ENCODE peak calls at places on chromosomes 5 and 9, in ten cellular contexts. H is CD8-positive, alpha-beta T cell; M is IMR-90; E is uterus; T is kidney epithelial cell; Q is dorsolateral prefrontal cortex; R is mucosa of descending colon; F is mammary epithelial cell; X is neural progenitor cell; U is heart right ventricle. O is an unnamed sample.

GRCh38 chr5:115952579-115952978 is 9.7 kb upstream of the LVRN start:
- DNase-seq in U (no peak), T (no peak), R (no peak), E (no peak), H (no peak), F (no peak), Q (no peak), M (no peak), X (no peak), O (no peak)

GRCh38 chr5:150272531-150272930 is 17.0 kb downstream of the CAMK2A start:
- DNase-seq in H (no peak), E (no peak), R (no peak), Q (no peak), T (no peak), F (peak), M (peak), U (no peak), X (peak), O (peak)

GRCh38 chr5:179422840-179423523 is 77.7 kb upstream of the ADAMTS2 start:
- DNase-seq in F (no peak), X (no peak), U (no peak), E (no peak), H (no peak), Q (no peak), M (no peak), R (no peak), T (no peak), O (no peak)

GRCh38 chr5:43121565-43122484 is 1.1 kb downstream of the ZNF131 start:
- DNase-seq in R (no peak), E (no peak), T (peak), U (no peak), Q (no peak), X (no peak), H (no peak), M (peak), F (peak), O (no peak)

GRCh38 chr9:136342191-136343120 is 15.1 kb downstream of the GPSM1 start:
- DNase-seq in X (peak), U (peak), M (peak), E (peak), T (no peak), H (peak), F (peak), Q (peak), R (peak), O (peak)

GRCh38 chr5:103340717-103341397 is 82.3 kb downstream of the MACIR start:
- DNase-seq in T (no peak), Q (no peak), R (no peak), F (no peak), U (no peak), M (peak), E (no peak), X (no peak), H (no peak), O (no peak)

GRCh38 chr5:19734706-19735240 is 253.2 kb downstream of the CDH18 start:
- DNase-seq in X (no peak), T (no peak), Q (no peak), H (no peak), U (no peak), M (no peak), E (no peak), R (no peak), F (peak), O (no peak)

GRCh38 chr5:60703944-60704343 is 4.0 kb upstream of the DEPDC1B start:
- DNase-seq in Q (no peak), F (no peak), U (no peak), H (no peak), X (no peak), T (no peak), M (no peak), E (no peak), R (no peak), O (no peak)

GRCh38 chr5:123157797-123158528 is 68.9 kb downstream of the PRDM6 start:
- DNase-seq in X (no peak), F (peak), M (peak), Q (no peak), T (no peak), H (no peak), R (no peak), U (no peak), E (no peak), O (peak)

GRCh38 chr9:76730795-76731194 is 33.4 kb upstream of the PCA3 start:
- DNase-seq in H (no peak), Q (no peak), M (no peak), F (no peak), T (no peak), U (no peak), R (no peak), X (no peak), E (no peak), O (no peak)

GRCh38 chr5:114101153-114101552 is 260.7 kb upstream of the KCNN2 start:
- DNase-seq in Q (no peak), E (no peak), M (peak), T (no peak), X (peak), F (peak), H (no peak), R (no peak), U (no peak), O (peak)

GRCh38 chr5:151128817-151129216 is 28.8 kb downstream of the ANXA6 start:
- DNase-seq in Q (no peak), R (no peak), E (no peak), M (no peak), U (no peak), X (no peak), F (no peak), T (no peak), H (no peak), O (no peak)

DNA sequence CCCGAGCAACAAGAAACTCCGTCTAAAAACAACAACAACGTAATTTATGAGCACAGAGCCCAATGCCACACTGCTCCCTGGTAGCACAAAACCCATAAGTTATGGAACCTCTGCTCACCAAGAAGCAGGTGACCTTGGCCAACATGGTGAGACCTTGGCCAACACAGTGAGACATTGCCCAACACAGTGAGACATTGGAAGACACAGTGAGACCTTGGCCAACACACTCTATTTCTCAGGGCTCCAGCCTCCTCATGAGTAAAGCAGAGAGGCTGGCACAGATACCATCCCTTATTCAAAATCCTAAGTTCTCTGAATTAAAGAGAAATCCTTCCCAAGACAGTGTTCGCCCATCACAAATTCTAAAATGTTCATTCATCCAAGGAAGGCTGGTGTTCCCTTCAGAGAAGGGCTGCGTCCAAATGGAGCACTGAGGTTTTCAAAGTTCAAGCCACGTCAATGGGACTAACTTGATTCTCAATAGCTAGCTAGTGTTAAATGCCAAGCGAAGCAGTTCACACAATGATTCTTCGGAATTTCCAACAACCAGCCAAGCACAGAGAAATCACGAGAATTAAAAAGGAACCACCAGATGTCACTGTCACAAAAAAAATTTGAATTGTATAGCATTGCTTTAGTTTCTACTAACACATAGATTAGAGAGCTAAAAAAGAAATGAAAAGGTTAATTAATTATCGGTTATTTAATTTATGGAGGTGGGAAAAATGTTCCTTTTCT is 29.4 kb downstream of the TTC39B start:
- DNase-seq in M (peak), U (no peak), T (no peak), E (no peak), R (no peak), F (peak), Q (no peak), H (no peak), X (peak), O (peak)
- TF ChIP-seq CTCF in M (peak), U (peak), T (peak), E (peak), R (no peak), F (peak), Q (peak), H (peak), X (peak), O (no peak)

GRCh38 chr5:95864944-95865504 is 42.5 kb upstream of the GLRX start:
- DNase-seq in E (no peak), R (peak), F (no peak), H (no peak), T (no peak), Q (no peak), M (peak), U (no peak), X (peak), O (no peak)

GRCh38 chr5:95862636-95863382 is 40.3 kb upstream of the GLRX start:
- DNase-seq in E (no peak), F (no peak), M (no peak), X (no peak), U (no peak), R (no peak), Q (no peak), T (no peak), H (no peak), O (no peak)

GRCh38 chr5:95861858-95862561 is 39.5 kb upstream of the GLRX start:
- DNase-seq in Q (no peak), U (no peak), E (no peak), H (no peak), M (peak), F (peak), R (no peak), T (no peak), X (no peak), O (peak)

GRCh38 chr5:95864456-95864855 is 41.9 kb upstream of the GLRX start:
- DNase-seq in H (no peak), U (no peak), T (no peak), M (no peak), X (no peak), F (no peak), E (no peak), Q (no peak), R (no peak), O (no peak)

DNA sequence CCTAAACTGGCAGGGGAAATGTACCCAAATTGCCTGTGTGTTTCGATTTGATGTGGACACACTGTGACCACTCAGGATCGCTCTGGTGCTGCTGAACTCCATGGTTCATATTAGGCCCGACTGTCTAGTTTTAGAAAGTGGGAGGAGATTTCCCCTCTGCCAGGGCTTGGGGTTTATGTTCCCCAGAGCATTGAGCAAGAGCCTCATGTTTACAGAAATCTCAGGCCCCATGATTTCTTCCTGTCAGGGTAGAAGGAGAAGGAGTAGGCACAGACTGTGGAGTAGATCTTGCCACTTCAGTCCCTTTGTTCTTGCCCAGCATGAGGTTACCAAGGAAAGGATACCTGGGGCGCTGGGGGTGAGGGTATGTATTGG is 40.8 kb upstream of the GLRX start:
- DNase-seq in T (no peak), M (peak), F (no peak), R (no peak), X (no peak), U (no peak), H (no peak), Q (no peak), E (peak), O (no peak)
- H3K4me3 ChIP-seq in T (no peak), M (no peak), F (no peak), R (no peak), X (no peak), U (no peak), H (no peak), Q (no peak), E (no peak), O (no peak)

DNA sequence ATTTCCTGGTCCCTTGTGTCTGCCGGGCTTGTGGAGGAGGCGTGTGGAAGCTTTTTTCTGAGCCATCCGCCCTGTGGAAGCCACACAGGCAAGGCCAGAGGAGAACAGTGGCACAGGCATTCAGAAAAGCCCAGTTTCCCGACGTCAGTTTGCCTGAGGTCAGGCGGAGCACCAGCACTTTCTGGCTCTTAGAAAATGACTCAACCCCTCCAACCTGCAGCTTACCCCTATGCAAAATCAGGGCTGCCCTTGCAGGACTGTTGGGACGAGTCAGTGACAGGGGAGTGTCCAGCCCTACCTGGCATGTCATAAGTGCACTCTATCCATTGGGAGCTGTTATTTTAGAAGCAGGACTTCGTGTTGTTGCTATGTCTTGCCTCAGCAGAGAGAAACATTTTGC is 216.0 kb downstream of the NR3C1 start:
- DNase-seq in X (no peak), U (no peak), E (no peak), M (no peak), H (no peak), F (peak), R (no peak), T (no peak), Q (no peak), O (no peak)
- TF ChIP-seq CTCF in X (no peak), U (no peak), E (no peak), M (no peak), H (no peak), F (no peak), R (no peak), T (no peak), Q (no peak), O (no peak)

DNA sequence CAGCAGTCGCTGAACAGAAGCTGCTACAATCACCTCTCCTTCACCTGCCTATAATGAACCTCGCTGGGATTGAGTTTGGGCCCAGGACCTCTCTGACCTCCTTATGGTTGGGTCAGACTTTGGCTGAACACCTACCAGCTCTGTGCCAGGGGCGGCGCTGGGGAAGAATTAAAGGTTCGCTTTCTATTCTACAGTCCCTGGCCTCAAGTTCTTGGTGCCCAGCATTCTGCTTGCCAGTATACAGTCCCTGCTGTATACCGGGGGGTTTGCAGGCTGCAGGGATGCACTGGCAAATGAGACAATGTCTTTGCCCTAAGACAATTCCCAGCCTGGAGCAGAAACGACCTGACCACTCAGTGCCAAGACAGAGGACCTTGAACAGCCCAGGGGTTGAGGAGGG is 930 bp upstream of the STRBP start:
- DNase-seq in F (no peak), R (no peak), Q (no peak), U (no peak), H (no peak), E (no peak), M (no peak), X (no peak), T (no peak), O (no peak)
- H3K4me3 ChIP-seq in F (peak), R (no peak), Q (peak), U (peak), H (peak), E (peak), M (no peak), X (peak), T (peak), O (peak)

GRCh38 chr9:19677929-19678328 is 110.9 kb downstream of the SLC24A2 start:
- DNase-seq in U (no peak), X (no peak), Q (no peak), E (no peak), F (no peak), H (no peak), M (no peak), T (no peak), R (no peak), O (no peak)

GRCh38 chr9:19683715-19684114 is 105.1 kb downstream of the SLC24A2 start:
- DNase-seq in F (no peak), H (no peak), E (no peak), X (peak), Q (no peak), R (no peak), M (no peak), U (no peak), T (no peak), O (no peak)

DNA sequence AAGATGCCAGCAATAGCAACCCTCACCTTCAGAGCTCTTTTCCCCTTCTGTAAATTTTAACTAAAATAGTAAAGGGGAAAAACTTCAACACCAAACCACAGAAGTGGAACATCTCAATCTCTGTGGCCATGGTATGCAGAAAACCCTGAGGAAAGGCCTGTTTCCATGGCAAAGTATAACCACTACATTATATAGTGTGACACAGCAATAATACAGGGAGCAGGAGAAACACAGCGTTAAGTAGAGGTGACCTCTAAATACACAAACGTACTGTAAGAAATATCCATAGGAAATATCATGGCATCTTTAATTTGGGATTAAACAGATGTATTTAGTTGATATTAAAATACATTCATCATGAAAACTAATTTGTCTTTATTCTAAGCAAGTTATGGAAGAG is 106.4 kb downstream of the SLC24A2 start:
- DNase-seq in F (no peak), T (no peak), U (no peak), Q (no peak), R (no peak), X (no peak), E (no peak), H (no peak), M (no peak), O (no peak)
- TF ChIP-seq CTCF in F (no peak), T (no peak), U (no peak), Q (no peak), R (no peak), X (no peak), E (no peak), H (no peak), M (no peak), O (no peak)